ENCODE peak calls at places on chromosomes 6 and 20, in five cellular contexts. C, L, T, Y and U are unnamed samples.

GRCh38 chr20:52484438-52484837 is 292.9 kb upstream of the ZFP64 start:
- DNase-seq in C (no peak), T (no peak), L (no peak), Y (no peak), U (no peak)

GRCh38 chr6:109800771-109801170 is 109.7 kb downstream of the FIG4 start:
- DNase-seq in L (no peak), C (no peak), Y (no peak), T (no peak), U (no peak)

GRCh38 chr6:143529095-143529494 is 17.6 kb upstream of the FUCA2 start:
- DNase-seq in Y (no peak), L (peak), T (no peak), C (no peak), U (no peak)

GRCh38 chr6:46756469-46757205 is 9.9 kb downstream of the ANKRD66 start:
- DNase-seq in T (no peak), C (no peak), L (no peak), Y (no peak), U (no peak)

GRCh38 chr6:33812669-33813068 is 8.9 kb upstream of the MLN start:
- DNase-seq in Y (no peak), C (peak), L (peak), T (peak), U (no peak)

GRCh38 chr20:57657537-57658446 is 37.6 kb upstream of the ZBP1 start:
- DNase-seq in L (peak), C (no peak), Y (no peak), T (peak), U (no peak)

GRCh38 chr20:48003021-48003420 is 217.7 kb upstream of the SULF2 start:
- DNase-seq in T (no peak), Y (no peak), L (no peak), C (no peak), U (no peak)

GRCh38 chr6:10962673-10963072 is 75.8 kb downstream of the SYCP2L start:
- DNase-seq in Y (no peak), L (peak), T (no peak), C (no peak), U (no peak)

GRCh38 chr6:163014736-163015135 is 287.0 kb downstream of the PACRG start:
- DNase-seq in L (no peak), C (no peak), T (no peak), Y (no peak), U (no peak)

GRCh38 chr6:37565267-37566208 is 65.8 kb upstream of the CCDC167 start:
- DNase-seq in Y (no peak), T (no peak), C (peak), L (peak), U (no peak)

GRCh38 chr6:13920584-13920983 is 4.2 kb upstream of the RNF182 start:
- DNase-seq in C (no peak), T (no peak), L (no peak), Y (no peak), U (no peak)

GRCh38 chr6:170185175-170185970 is 105.5 kb downstream of the DLL1 start:
- DNase-seq in Y (no peak), L (no peak), T (no peak), C (no peak), U (no peak)

GRCh38 chr6:170187669-170188566 is 103.0 kb downstream of the DLL1 start:
- DNase-seq in L (no peak), Y (no peak), C (no peak), T (no peak), U (no peak)

GRCh38 chr6:170188571-170189001 is 102.3 kb downstream of the DLL1 start:
- DNase-seq in C (no peak), L (no peak), Y (no peak), T (no peak), U (no peak)

GRCh38 chr6:170186006-170186908 is 104.6 kb downstream of the DLL1 start:
- DNase-seq in L (no peak), T (no peak), C (no peak), Y (no peak), U (no peak)

GRCh38 chr6:170186909-170187668 is 103.8 kb downstream of the DLL1 start:
- DNase-seq in L (no peak), C (no peak), T (no peak), Y (no peak), U (no peak)
- TF ChIP-seq GABPA in L (no peak), C (no peak), T (no peak), Y (no peak), U (no peak)

GRCh38 chr6:149558029-149558428 is 8.1 kb upstream of the GINM1 start:
- DNase-seq in T (no peak), C (no peak), Y (no peak), L (no peak), U (no peak)
- H3K27ac ChIP-seq in T (no peak), C (no peak), Y (no peak), L (no peak), U (no peak)

DNA sequence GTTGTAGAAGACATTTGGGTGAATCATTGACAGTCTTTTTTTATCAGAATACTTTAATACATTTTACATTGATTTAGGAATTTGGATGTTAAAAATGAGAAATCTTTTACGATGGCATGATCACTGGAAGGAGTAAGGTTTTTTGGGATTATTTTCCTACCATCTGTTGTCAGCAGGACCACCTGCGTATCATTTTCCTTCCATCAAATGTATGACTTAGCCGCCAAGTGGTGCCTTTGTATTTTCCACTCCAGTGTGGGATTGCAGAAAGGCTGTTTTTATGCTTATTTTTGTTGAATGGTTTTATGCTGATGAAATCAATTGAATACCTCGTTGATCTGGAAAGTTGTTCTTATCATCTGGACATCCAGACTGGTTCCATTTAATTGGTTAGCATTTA is 35.8 kb downstream of the AKAP12 start:
- DNase-seq in C (no peak), L (no peak), Y (no peak), T (no peak), U (no peak)
- TF ChIP-seq GABPA in C (no peak), L (no peak), Y (no peak), T (no peak), U (no peak)

GRCh38 chr6:117595099-117595923 is 7.0 kb downstream of the GOPC start:
- DNase-seq in T (no peak), L (no peak), Y (no peak), C (no peak), U (no peak)
- H3K27ac ChIP-seq in T (no peak), L (no peak), Y (no peak), C (no peak), U (no peak)

GRCh38 chr6:5365430-5366195 is 104.3 kb downstream of the FARS2 start:
- DNase-seq in Y (no peak), C (no peak), T (no peak), L (no peak), U (no peak)
- TF ChIP-seq GABPA in Y (no peak), C (no peak), T (no peak), L (no peak), U (no peak)

DNA sequence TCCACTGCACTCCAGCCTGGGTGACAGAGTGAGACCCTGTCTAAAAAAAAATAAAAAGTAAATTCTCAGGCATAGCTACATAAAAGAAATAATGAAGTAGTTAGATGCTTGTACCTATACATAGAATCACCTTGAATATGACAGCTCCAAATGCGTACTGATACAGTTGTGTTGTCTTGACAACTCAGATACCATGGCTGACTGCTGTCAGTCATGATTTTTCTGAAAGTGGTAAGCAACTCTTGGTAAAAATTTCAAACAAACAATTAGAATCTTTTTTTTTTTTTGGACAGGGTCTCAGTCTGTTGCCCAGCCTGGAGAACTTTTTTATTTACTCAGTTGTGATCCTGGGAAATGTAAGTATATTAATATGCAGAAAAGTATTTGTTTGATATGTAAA is 14.2 kb upstream of the MAPK13 start:
- DNase-seq in T (no peak), Y (no peak), C (no peak), L (no peak), U (no peak)
- H3K27ac ChIP-seq in T (no peak), Y (no peak), C (no peak), L (no peak), U (peak)